ENCODE peak calls at places on chromosomes 2 and 18, in four cellular contexts. E, H, L and Z are unnamed samples.

GRCh38 chr2:238586931-238587775 is 160.4 kb downstream of the ASB1 start:
- DNase-seq in E (no peak), H (peak; percentile 34), L (no peak), Z (no peak)

GRCh38 chr18:37543321-37543720 is 22.3 kb downstream of the CELF4 start:
- DNase-seq in H (no peak), L (no peak), E (no peak), Z (no peak)

GRCh38 chr2:101360229-101360628 is 27.1 kb downstream of the CREG2 start:
- DNase-seq in L (no peak), H (no peak), E (peak; percentile 75), Z (peak; percentile 89)

GRCh38 chr18:57802166-57802868 is 798 bp downstream of the ATP8B1 start:
- DNase-seq in L (no peak), E (no peak), H (peak; percentile 80), Z (peak; percentile 17)

GRCh38 chr2:98148968-98149697 is 62.2 kb downstream of the VWA3B start:
- DNase-seq in E (peak; percentile 24), L (peak; percentile 34), H (peak; percentile 54), Z (peak; percentile 56)

GRCh38 chr18:44969214-44969842 is 288.6 kb downstream of the SETBP1 start:
- DNase-seq in E (no peak), H (no peak), L (no peak), Z (no peak)

GRCh38 chr2:232239956-232240681 is 138.4 kb upstream of the ALPP start:
- DNase-seq in L (no peak), H (no peak), E (no peak), Z (no peak)

GRCh38 chr2:144333144-144333555 is 186.8 kb downstream of the ZEB2 start:
- DNase-seq in E (no peak), L (no peak), H (no peak), Z (no peak)

GRCh38 chr2:240786355-240786841 is 33.6 kb downstream of the KIF1A start:
- DNase-seq in L (no peak), E (no peak), H (no peak), Z (no peak)

GRCh38 chr2:190837417-190837816 is 43.2 kb upstream of the GLS start:
- DNase-seq in E (peak; percentile 51), L (no peak), H (no peak), Z (no peak)

GRCh38 chr2:127664065-127664894 is 11.1 kb downstream of the LIMS2 start:
- DNase-seq in H (peak; percentile 77), E (no peak), L (no peak), Z (peak; percentile 29)

GRCh38 chr2:39437522-39438296 is 624 bp upstream of the MAP4K3 start:
- DNase-seq in E (peak; percentile 63), L (peak; percentile 59), H (no peak), Z (peak; percentile 72)

GRCh38 chr18:24627644-24628315 is 167.3 kb downstream of the HRH4 start:
- DNase-seq in L (no peak), H (no peak), E (no peak), Z (no peak)

GRCh38 chr2:42569883-42570282 is 1.5 kb downstream of the MTA3 start:
- DNase-seq in E (no peak), L (no peak), H (no peak), Z (no peak)

GRCh38 chr2:199798881-199799580 is 52.0 kb downstream of the FTCDNL1 start:
- DNase-seq in L (no peak), E (no peak), H (no peak), Z (no peak)

GRCh38 chr18:13568443-13569392 is 157.6 kb downstream of the FAM210A start:
- DNase-seq in E (no peak), H (no peak), L (no peak), Z (no peak)

GRCh38 chr2:176128172-176129012 is 1.1 kb upstream of the HOXD8 start:
- DNase-seq in E (no peak), L (no peak), H (peak; percentile 82), Z (peak; percentile 26)

GRCh38 chr2:134391751-134392160 is 137.9 kb downstream of the MGAT5 start:
- DNase-seq in E (peak; percentile 23), L (no peak), H (no peak), Z (no peak)

GRCh38 chr2:99753505-99753904 is 263.7 kb upstream of the REV1 start:
- DNase-seq in H (no peak), E (no peak), L (peak; percentile 7), Z (no peak)

GRCh38 chr18:7147399-7147798 is 29.8 kb upstream of the LAMA1 start:
- DNase-seq in H (peak; percentile 58), E (no peak), L (no peak), Z (peak; percentile 34)

GRCh38 chr2:172833898-172834297 is 98.3 kb downstream of the RAPGEF4 start:
- DNase-seq in E (no peak), H (no peak), L (no peak), Z (no peak)

GRCh38 chr2:127105656-127106456 is 1.1 kb downstream of the BIN1 start:
- DNase-seq in H (peak; percentile 79), E (no peak), L (no peak), Z (peak; percentile 42)

GRCh38 chr2:152354069-152354755 is 19.2 kb downstream of the FMNL2 start:
- DNase-seq in E (no peak), H (no peak), L (no peak), Z (no peak)

GRCh38 chr2:179410552-179411356 is 146.1 kb upstream of the SESTD1 start:
- DNase-seq in L (peak; percentile 31), H (peak; percentile 75), E (peak; percentile 60), Z (peak; percentile 68)

GRCh38 chr2:43676322-43677050 is at the start of gene C1GALT1C1L:
- DNase-seq in E (no peak), H (no peak), L (peak; percentile 61), Z (peak; percentile 57)

GRCh38 chr2:96928277-96928781 is 58.1 kb downstream of the FAM178B start:
- DNase-seq in H (no peak), L (no peak), E (no peak), Z (no peak)

GRCh38 chr2:234305846-234306245 is 191.0 kb downstream of the ARL4C start:
- DNase-seq in H (no peak), L (no peak), E (no peak), Z (no peak)

GRCh38 chr2:238448031-238448955 is 21.6 kb downstream of the ASB1 start:
- DNase-seq in H (no peak), L (no peak), E (no peak), Z (no peak)

GRCh38 chr2:88452151-88452851 is at the start of gene FOXI3:
- DNase-seq in E (no peak), H (peak; percentile 81), L (no peak), Z (peak; percentile 11)

GRCh38 chr2:159382447-159383028 is 96.0 kb upstream of the WDSUB1 start:
- DNase-seq in H (no peak), E (no peak), L (no peak), Z (no peak)

GRCh38 chr2:240868286-240869108 is at the start of gene AGXT:
- DNase-seq in L (no peak), E (no peak), H (peak; percentile 44), Z (no peak)

GRCh38 chr2:64945973-64946736 is 43.0 kb upstream of the SLC1A4 start:
- DNase-seq in H (no peak), L (no peak), E (no peak), Z (no peak)

GRCh38 chr18:21604711-21605110 is 4.2 kb upstream of the ESCO1 start:
- DNase-seq in H (no peak), E (no peak), L (no peak), Z (no peak)

GRCh38 chr18:3466051-3466450 is 16.1 kb downstream of the TGIF1 start:
- DNase-seq in L (no peak), H (no peak), E (no peak), Z (no peak)

GRCh38 chr18:61825386-61825785 is 67.4 kb downstream of the RNF152 start:
- DNase-seq in E (no peak), H (no peak), L (no peak), Z (no peak)

GRCh38 chr18:72673242-72673641 is 129.1 kb upstream of the CBLN2 start:
- DNase-seq in E (no peak), L (no peak), H (no peak), Z (no peak)

GRCh38 chr18:72672364-72673151 is 128.4 kb upstream of the CBLN2 start:
- DNase-seq in L (peak; percentile 10), E (no peak), H (no peak), Z (no peak)

DNA sequence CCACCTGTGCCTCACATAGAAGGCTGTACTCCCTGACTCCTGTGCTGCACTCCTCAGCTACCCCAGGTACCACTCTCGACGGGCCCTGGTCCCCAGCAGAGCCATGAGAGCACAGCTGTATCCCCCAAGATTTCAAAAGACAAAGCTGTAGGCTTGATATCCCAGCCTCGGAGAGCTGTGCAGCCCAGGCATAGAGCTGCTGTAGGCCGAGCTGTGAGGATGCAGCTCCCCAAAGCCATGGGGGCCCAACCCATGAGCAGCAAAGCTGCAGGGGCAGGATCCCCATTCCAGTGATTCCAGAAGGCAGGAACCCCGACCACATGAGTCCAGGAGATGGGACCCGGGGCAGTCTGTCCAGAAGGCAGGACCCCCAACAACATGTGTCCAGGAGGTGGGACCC is 123.8 kb upstream of the CBLN2 start:
- DNase-seq in H (no peak), E (no peak), L (no peak), Z (no peak)
- H3K9me3 ChIP-seq in H (peaks cover 9% of the 10 kb centered on the region), E (peaks cover 12% of the 10 kb centered on the region), L (no peaks in the 10 kb centered on the region), Z (no peaks in the 10 kb centered on the region)

DNA sequence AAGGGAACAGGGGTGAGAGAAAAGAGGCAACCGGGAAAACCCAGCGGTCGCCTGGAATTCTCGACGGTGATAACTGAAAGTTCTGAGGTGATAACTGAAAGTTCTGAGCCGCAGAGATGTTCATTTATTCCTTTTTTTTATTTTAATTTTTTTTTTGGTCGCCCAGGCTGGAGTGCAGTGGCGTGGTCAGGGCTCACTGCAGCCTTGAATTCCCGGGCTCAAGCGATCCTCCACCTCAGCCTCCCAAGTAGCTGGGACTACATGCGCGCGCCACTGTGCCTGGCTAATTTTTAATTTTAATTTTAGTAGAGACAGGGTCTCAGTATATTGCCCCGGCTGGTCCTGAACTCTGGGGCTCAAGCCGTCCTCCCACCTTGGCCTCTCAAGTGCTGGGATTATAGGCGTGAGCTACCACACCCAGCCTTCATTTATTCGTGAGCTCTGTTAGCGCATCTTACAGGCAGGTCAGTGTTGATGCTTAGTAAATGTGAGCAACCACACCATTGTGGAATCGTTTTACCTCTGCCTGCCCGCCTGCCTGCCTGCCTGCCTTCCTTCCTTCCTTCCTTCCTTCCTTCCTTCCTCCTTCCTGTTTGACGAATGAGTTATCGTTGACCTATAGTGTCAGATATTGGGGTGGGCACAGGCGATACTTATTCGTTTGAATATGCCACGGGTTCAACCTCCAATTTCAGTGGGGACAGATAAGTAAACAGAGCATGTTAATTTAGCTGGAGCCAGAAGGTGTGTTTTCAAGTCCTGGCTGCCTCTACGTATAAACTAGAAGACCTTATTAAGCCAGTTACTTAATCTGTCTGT is 555 bp upstream of the E2F6 start:
- DNase-seq in L (no peak), E (no peak), H (no peak), Z (no peak)
- H3K9me3 ChIP-seq in L (no peaks in the 10 kb centered on the region), E (no peaks in the 10 kb centered on the region), H (no peaks in the 10 kb centered on the region), Z (no peaks in the 10 kb centered on the region)

GRCh38 chr18:78722959-78723706 is 256.5 kb upstream of the SALL3 start:
- DNase-seq in E (no peak), H (peak; percentile 39), L (no peak), Z (no peak)
- H3K9me3 ChIP-seq in E (no peaks in the 10 kb centered on the region), H (no peaks in the 10 kb centered on the region), L (no peaks in the 10 kb centered on the region), Z (no peaks in the 10 kb centered on the region)

GRCh38 chr2:219249203-219249980 is 3.7 kb upstream of the TUBA4B start:
- DNase-seq in E (no peak), L (no peak), H (peak; percentile 66), Z (peak; percentile 93)

GRCh38 chr2:219248845-219249202 is 3.5 kb downstream of the STK16 start:
- DNase-seq in E (no peak), H (no peak), L (no peak), Z (no peak)

GRCh38 chr2:219251656-219252055 is 1.4 kb upstream of the TUBA4B start:
- DNase-seq in E (no peak), H (no peak), L (no peak), Z (no peak)

GRCh38 chr2:219252084-219252483 is 959 bp upstream of the TUBA4B start:
- DNase-seq in L (no peak), E (no peak), H (no peak), Z (no peak)

GRCh38 chr2:219250044-219250781 is 2.8 kb upstream of the TUBA4B start:
- DNase-seq in E (no peak), L (no peak), H (no peak), Z (no peak)
- H3K9me3 ChIP-seq in E (no peaks in the 10 kb centered on the region), L (no peaks in the 10 kb centered on the region), H (no peaks in the 10 kb centered on the region), Z (no peaks in the 10 kb centered on the region)